ENCODE peak calls at places on chromosomes 2 and 18, in nine cellular contexts. One of them, this sample, is unnamed.
A peak's percentile ranks its signal among the peaks of the same experiment; 100 is the strongest.

GRCh38 chr18:23134780-23135678 is at the start of gene CABLES1:
- DNase-seq in tibial artery: peak; percentile 75
- DNase-seq in cardiac fibroblast: peak; percentile 66
- DNase-seq in spleen: peak; percentile 85
- DNase-seq in dorsolateral prefrontal cortex: no peak
- DNase-seq in A549: peak; percentile 59
- DNase-seq in foreskin fibroblast: peak; percentile 65
- DNase-seq in cardiac muscle cell: peak; percentile 67
- DNase-seq in GM06990: peak; percentile 76
- DNase-seq in this sample: peak; percentile 71

GRCh38 chr18:27491772-27492171 is 306.7 kb upstream of the CHST9 start:
- DNase-seq in cardiac muscle cell: no peak
- DNase-seq in cardiac fibroblast: no peak
- DNase-seq in tibial artery: no peak
- DNase-seq in A549: no peak
- DNase-seq in dorsolateral prefrontal cortex: no peak
- DNase-seq in foreskin fibroblast: no peak
- DNase-seq in spleen: no peak
- DNase-seq in GM06990: no peak
- DNase-seq in this sample: no peak

GRCh38 chr2:158144914-158145625 is 43.4 kb downstream of the UPP2 start:
- DNase-seq in foreskin fibroblast: no peak
- DNase-seq in cardiac fibroblast: no peak
- DNase-seq in A549: no peak
- DNase-seq in cardiac muscle cell: no peak
- DNase-seq in GM06990: no peak
- DNase-seq in tibial artery: no peak
- DNase-seq in dorsolateral prefrontal cortex: no peak
- DNase-seq in spleen: no peak
- DNase-seq in this sample: no peak

GRCh38 chr18:2826581-2826980 is 20.2 kb upstream of the EMILIN2 start:
- DNase-seq in dorsolateral prefrontal cortex: no peak
- DNase-seq in A549: no peak
- DNase-seq in foreskin fibroblast: peak; percentile 62
- DNase-seq in tibial artery: peak; percentile 72
- DNase-seq in spleen: no peak
- DNase-seq in cardiac fibroblast: peak; percentile 86
- DNase-seq in GM06990: no peak
- DNase-seq in cardiac muscle cell: peak; percentile 81
- DNase-seq in this sample: no peak

GRCh38 chr2:3377612-3378432 is at the start of gene EIPR1:
- DNase-seq in tibial artery: peak; percentile 98
- DNase-seq in cardiac muscle cell: peak; percentile 99
- DNase-seq in spleen: peak; percentile 99
- DNase-seq in A549: peak; percentile 100
- DNase-seq in dorsolateral prefrontal cortex: peak; percentile 98
- DNase-seq in foreskin fibroblast: peak; percentile 99
- DNase-seq in cardiac fibroblast: peak; percentile 98
- DNase-seq in GM06990: peak; percentile 96
- DNase-seq in this sample: peak; percentile 99

GRCh38 chr2:216108310-216108966 is 710 bp upstream of the XRCC5 start:
- DNase-seq in dorsolateral prefrontal cortex: no peak
- DNase-seq in cardiac fibroblast: no peak
- DNase-seq in tibial artery: no peak
- DNase-seq in foreskin fibroblast: no peak
- DNase-seq in cardiac muscle cell: no peak
- DNase-seq in A549: no peak
- DNase-seq in GM06990: no peak
- DNase-seq in spleen: no peak
- DNase-seq in this sample: no peak

GRCh38 chr2:72143441-72144356 is 4.0 kb downstream of the CYP26B1 start:
- DNase-seq in tibial artery: no peak
- DNase-seq in GM06990: no peak
- DNase-seq in dorsolateral prefrontal cortex: no peak
- DNase-seq in A549: no peak
- DNase-seq in spleen: peak; percentile 74
- DNase-seq in cardiac muscle cell: peak; percentile 37
- DNase-seq in foreskin fibroblast: peak; percentile 28
- DNase-seq in cardiac fibroblast: no peak
- DNase-seq in this sample: no peak

GRCh38 chr2:200199005-200199404 is 107.5 kb upstream of the SPATS2L start:
- DNase-seq in GM06990: no peak
- DNase-seq in cardiac muscle cell: no peak
- DNase-seq in spleen: no peak
- DNase-seq in cardiac fibroblast: no peak
- DNase-seq in A549: no peak
- DNase-seq in tibial artery: no peak
- DNase-seq in dorsolateral prefrontal cortex: no peak
- DNase-seq in foreskin fibroblast: no peak
- DNase-seq in this sample: peak; percentile 11

GRCh38 chr2:120978359-120979050 is 242.8 kb downstream of the GLI2 start:
- DNase-seq in GM06990: no peak
- DNase-seq in foreskin fibroblast: no peak
- DNase-seq in A549: peak; percentile 74
- DNase-seq in spleen: peak; percentile 68
- DNase-seq in tibial artery: no peak
- DNase-seq in dorsolateral prefrontal cortex: no peak
- DNase-seq in cardiac fibroblast: no peak
- DNase-seq in cardiac muscle cell: no peak
- DNase-seq in this sample: no peak

DNA sequence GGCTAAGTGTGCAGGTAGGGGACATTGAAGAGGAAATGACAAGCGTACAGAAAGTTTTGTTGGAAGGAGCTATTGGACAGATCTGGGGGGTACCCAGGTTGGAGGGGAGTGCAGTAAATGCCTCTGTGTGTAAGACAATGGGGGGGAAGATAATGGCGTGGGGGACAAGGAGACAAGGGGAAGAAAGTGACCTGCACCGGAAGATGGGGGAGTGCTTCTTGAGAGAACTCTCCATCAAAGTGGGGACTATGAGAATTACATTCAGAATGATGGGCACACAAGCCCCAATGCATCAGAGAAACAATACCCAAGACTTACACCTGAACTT is 189.9 kb downstream of the ALPK2 start:
- DNase-seq in tibial artery: no peak
- DNase-seq in spleen: no peak
- DNase-seq in cardiac muscle cell: no peak
- DNase-seq in foreskin fibroblast: no peak
- DNase-seq in cardiac fibroblast: no peak
- DNase-seq in A549: no peak
- DNase-seq in dorsolateral prefrontal cortex: no peak
- DNase-seq in GM06990: no peak
- DNase-seq in this sample: no peak
- H3K4me3 ChIP-seq in tibial artery: no peak overlapping the region
- H3K4me3 ChIP-seq in spleen: peak overlapping the region; percentile 34
- H3K4me3 ChIP-seq in cardiac muscle cell: no peak overlapping the region
- H3K4me3 ChIP-seq in foreskin fibroblast: peak overlapping the region; percentile 43
- H3K4me3 ChIP-seq in cardiac fibroblast: no peak overlapping the region
- H3K4me3 ChIP-seq in A549: no peak overlapping the region
- H3K4me3 ChIP-seq in dorsolateral prefrontal cortex: peak overlapping the region; percentile 42
- H3K4me3 ChIP-seq in GM06990: no peak overlapping the region
- H3K4me3 ChIP-seq in this sample: no peak overlapping the region

GRCh38 chr18:31100598-31101147 is 1.5 kb downstream of the DSC2 start:
- DNase-seq in foreskin fibroblast: no peak
- DNase-seq in GM06990: peak; percentile 43
- DNase-seq in A549: no peak
- DNase-seq in tibial artery: no peak
- DNase-seq in cardiac fibroblast: no peak
- DNase-seq in dorsolateral prefrontal cortex: no peak
- DNase-seq in cardiac muscle cell: peak; percentile 4
- DNase-seq in spleen: peak; percentile 75
- DNase-seq in this sample: no peak

GRCh38 chr18:31102941-31103340 is 720 bp upstream of the DSC2 start:
- DNase-seq in dorsolateral prefrontal cortex: no peak
- DNase-seq in foreskin fibroblast: no peak
- DNase-seq in A549: no peak
- DNase-seq in spleen: no peak
- DNase-seq in cardiac muscle cell: no peak
- DNase-seq in GM06990: no peak
- DNase-seq in tibial artery: no peak
- DNase-seq in cardiac fibroblast: no peak
- DNase-seq in this sample: no peak

GRCh38 chr18:31099490-31100230 is 2.6 kb downstream of the DSC2 start:
- DNase-seq in foreskin fibroblast: no peak
- DNase-seq in cardiac fibroblast: no peak
- DNase-seq in cardiac muscle cell: no peak
- DNase-seq in spleen: no peak
- DNase-seq in tibial artery: no peak
- DNase-seq in A549: no peak
- DNase-seq in GM06990: no peak
- DNase-seq in dorsolateral prefrontal cortex: no peak
- DNase-seq in this sample: no peak

GRCh38 chr18:31102020-31102684 is at the start of gene DSC2:
- DNase-seq in dorsolateral prefrontal cortex: no peak
- DNase-seq in foreskin fibroblast: no peak
- DNase-seq in GM06990: peak; percentile 48
- DNase-seq in tibial artery: peak; percentile 22
- DNase-seq in A549: peak; percentile 14
- DNase-seq in cardiac fibroblast: no peak
- DNase-seq in spleen: peak; percentile 86
- DNase-seq in cardiac muscle cell: no peak
- DNase-seq in this sample: no peak

DNA sequence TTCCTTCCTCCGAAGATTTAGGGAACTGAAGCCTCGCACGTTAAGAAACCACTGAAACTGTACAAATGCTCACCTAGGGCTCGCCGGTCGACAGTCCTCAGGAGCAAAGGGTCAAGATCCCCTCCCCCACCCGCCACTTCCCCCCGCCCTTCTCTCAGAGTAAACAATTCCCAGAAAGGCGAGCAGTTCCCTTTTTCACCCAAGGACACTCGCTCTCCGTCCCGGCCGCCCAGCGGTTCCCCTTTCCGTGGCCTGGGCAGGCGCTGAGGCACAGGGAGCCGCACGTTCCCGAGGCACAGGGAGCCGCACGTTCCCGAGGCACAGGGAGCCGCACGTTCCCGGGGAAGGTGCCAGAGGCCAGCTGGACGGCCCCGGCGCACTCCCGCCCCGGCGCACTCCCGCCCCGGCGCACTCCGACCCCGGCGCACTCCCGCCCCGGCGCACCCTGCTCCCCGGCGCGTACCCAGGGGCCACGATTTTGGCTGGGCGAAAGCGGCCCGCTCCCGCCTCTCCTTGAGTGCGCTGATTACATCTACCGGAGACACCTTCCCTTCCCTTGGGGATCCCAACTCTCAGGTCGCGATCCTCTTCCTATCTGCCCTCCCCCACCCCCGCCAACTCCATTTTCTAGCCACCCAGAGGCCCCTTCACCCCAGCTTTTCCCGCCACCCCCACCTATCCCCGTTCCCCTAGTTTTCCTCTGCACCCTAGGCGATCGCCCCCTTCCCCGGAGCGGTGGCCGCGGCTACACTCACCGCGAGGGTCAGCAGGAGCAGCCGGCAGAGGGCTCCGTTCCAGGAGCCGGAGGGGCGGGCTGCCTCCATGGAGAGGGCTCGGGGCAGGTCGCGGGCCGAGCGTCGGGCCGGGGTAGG is 837 bp downstream of the DSC2 start:
- DNase-seq in tibial artery: peak; percentile 57
- DNase-seq in foreskin fibroblast: no peak
- DNase-seq in dorsolateral prefrontal cortex: peak; percentile 34
- DNase-seq in GM06990: peak; percentile 31
- DNase-seq in cardiac muscle cell: peak; percentile 50
- DNase-seq in spleen: peak; percentile 91
- DNase-seq in cardiac fibroblast: peak; percentile 22
- DNase-seq in A549: peak; percentile 13
- DNase-seq in this sample: no peak
- TF ChIP-seq CTCF in tibial artery: no peak
- TF ChIP-seq CTCF in foreskin fibroblast: no peak
- TF ChIP-seq CTCF in dorsolateral prefrontal cortex: no peak
- TF ChIP-seq CTCF in GM06990: no peak
- TF ChIP-seq CTCF in cardiac muscle cell: no peak
- TF ChIP-seq CTCF in spleen: no peak
- TF ChIP-seq CTCF in cardiac fibroblast: no peak
- TF ChIP-seq CTCF in A549: no peak
- TF ChIP-seq CTCF in this sample: no peak

GRCh38 chr18:54217624-54218023 is 6.8 kb downstream of the MBD2 start:
- DNase-seq in GM06990: no peak
- DNase-seq in cardiac muscle cell: no peak
- DNase-seq in A549: no peak
- DNase-seq in spleen: no peak
- DNase-seq in dorsolateral prefrontal cortex: no peak
- DNase-seq in foreskin fibroblast: no peak
- DNase-seq in tibial artery: no peak
- DNase-seq in cardiac fibroblast: no peak
- DNase-seq in this sample: peak; percentile 69
- H3K4me3 ChIP-seq in GM06990: peak overlapping the region; percentile 41
- H3K4me3 ChIP-seq in cardiac muscle cell: no peak overlapping the region
- H3K4me3 ChIP-seq in A549: no peak overlapping the region
- H3K4me3 ChIP-seq in spleen: no peak overlapping the region
- H3K4me3 ChIP-seq in dorsolateral prefrontal cortex: no peak overlapping the region
- H3K4me3 ChIP-seq in foreskin fibroblast: no peak overlapping the region
- H3K4me3 ChIP-seq in tibial artery: no peak overlapping the region
- H3K4me3 ChIP-seq in cardiac fibroblast: no peak overlapping the region
- H3K4me3 ChIP-seq in this sample: peak overlapping the region; percentile 60

DNA sequence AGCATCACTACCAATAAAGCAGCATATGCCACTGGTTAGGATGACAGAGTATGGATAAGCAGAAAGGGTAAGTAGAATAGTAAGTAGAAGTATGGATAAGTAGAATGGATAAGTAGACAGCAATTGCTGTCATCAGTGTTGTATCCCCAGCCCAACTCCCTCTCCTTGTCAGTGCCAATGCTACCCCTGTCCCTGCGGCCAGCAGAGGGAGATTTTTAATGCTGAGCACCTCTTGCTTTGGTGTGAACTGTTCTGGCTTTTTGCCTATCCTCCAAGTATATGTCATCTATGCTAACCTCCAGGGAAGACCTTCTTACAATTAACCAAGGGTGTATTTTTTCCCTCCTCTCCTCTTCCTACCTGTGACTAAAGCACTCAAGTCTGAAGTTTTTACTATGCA is 136.7 kb upstream of the SPHKAP start:
- DNase-seq in dorsolateral prefrontal cortex: no peak
- DNase-seq in cardiac muscle cell: peak; percentile 7
- DNase-seq in A549: peak; percentile 40
- DNase-seq in foreskin fibroblast: peak; percentile 6
- DNase-seq in GM06990: no peak
- DNase-seq in cardiac fibroblast: peak; percentile 20
- DNase-seq in spleen: no peak
- DNase-seq in tibial artery: no peak
- DNase-seq in this sample: peak; percentile 51
- TF ChIP-seq CTCF in dorsolateral prefrontal cortex: no peak
- TF ChIP-seq CTCF in cardiac muscle cell: no peak
- TF ChIP-seq CTCF in A549: peak; percentile 34
- TF ChIP-seq CTCF in foreskin fibroblast: peak; percentile 50
- TF ChIP-seq CTCF in GM06990: peak; percentile 52
- TF ChIP-seq CTCF in cardiac fibroblast: peak; percentile 55
- TF ChIP-seq CTCF in spleen: no peak
- TF ChIP-seq CTCF in tibial artery: no peak
- TF ChIP-seq CTCF in this sample: peak; percentile 60

GRCh38 chr2:111897630-111897923 is 830 bp upstream of the MERTK start:
- DNase-seq in A549: no peak
- DNase-seq in dorsolateral prefrontal cortex: no peak
- DNase-seq in foreskin fibroblast: no peak
- DNase-seq in tibial artery: no peak
- DNase-seq in GM06990: no peak
- DNase-seq in cardiac fibroblast: no peak
- DNase-seq in cardiac muscle cell: no peak
- DNase-seq in spleen: no peak
- DNase-seq in this sample: no peak
- H3K4me3 ChIP-seq in A549: peak overlapping the region; percentile 86
- H3K4me3 ChIP-seq in dorsolateral prefrontal cortex: peak overlapping the region; percentile 85
- H3K4me3 ChIP-seq in foreskin fibroblast: peak overlapping the region; percentile 69
- H3K4me3 ChIP-seq in tibial artery: peak overlapping the region; percentile 92
- H3K4me3 ChIP-seq in GM06990: peak overlapping the region; percentile 59
- H3K4me3 ChIP-seq in cardiac fibroblast: peak overlapping the region; percentile 57
- H3K4me3 ChIP-seq in cardiac muscle cell: peak overlapping the region; percentile 90
- H3K4me3 ChIP-seq in spleen: peak overlapping the region; percentile 79
- H3K4me3 ChIP-seq in this sample: peak overlapping the region; percentile 67

This sample was measured in GM12865.